ENCODE peak calls at places on chromosomes 7 and 10, in six cellular contexts. X is GM10248, Y is pancreas, L is cardiac muscle cell, K is endothelial cell, C is B cell. E is an unnamed sample.

GRCh38 chr10:132939957-132940790 is 2.2 kb downstream of the CFAP46 start:
- DNase-seq in X (peak), Y (peak), L (peak), K (peak), C (peak), E (peak)

GRCh38 chr7:25448301-25448700 is 220.0 kb upstream of the NPVF start:
- DNase-seq in X (no peak), Y (no peak), L (no peak), K (no peak), C (no peak), E (no peak)

GRCh38 chr7:66442385-66442784 is 186.3 kb upstream of the KCTD7 start:
- DNase-seq in X (no peak), Y (no peak), L (no peak), K (no peak), C (no peak), E (no peak)

GRCh38 chr7:45132708-45133320 is 21.3 kb upstream of the TBRG4 start:
- DNase-seq in X (no peak), Y (no peak), L (no peak), K (no peak), C (no peak), E (no peak)

GRCh38 chr10:78190051-78190450 is 156.4 kb downstream of the RPS24 start:
- DNase-seq in X (no peak), Y (no peak), L (no peak), K (no peak), C (no peak), E (no peak)

GRCh38 chr7:25720427-25720826 is 431.6 kb upstream of the NFE2L3 start:
- DNase-seq in X (no peak), Y (no peak), L (peak), K (no peak), C (no peak), E (no peak)

GRCh38 chr7:101772508-101773306 is 44.7 kb upstream of the CUX1 start:
- DNase-seq in X (no peak), Y (no peak), L (no peak), K (no peak), C (no peak), E (no peak)

GRCh38 chr7:122299935-122300606 is 4.5 kb downstream of the FEZF1 start:
- DNase-seq in X (no peak), Y (no peak), L (no peak), K (no peak), C (no peak), E (no peak)

GRCh38 chr7:99210265-99210970 is 2.5 kb upstream of the KPNA7 start:
- DNase-seq in X (no peak), Y (peak), L (peak), K (no peak), C (no peak), E (no peak)

GRCh38 chr10:24349379-24350110 is 140.6 kb downstream of the KIAA1217 start:
- DNase-seq in X (no peak), Y (no peak), L (peak), K (no peak), C (no peak), E (no peak)

GRCh38 chr7:27073066-27073465 is 22.7 kb downstream of the HOXA1 start:
- DNase-seq in X (no peak), Y (no peak), L (no peak), K (no peak), C (no peak), E (no peak)

GRCh38 chr10:128854965-128855364 is 612.1 kb upstream of the MGMT start:
- DNase-seq in X (no peak), Y (peak), L (peak), K (no peak), C (no peak), E (no peak)

GRCh38 chr7:128862571-128863432 is at the start of gene ATP6V1F:
- DNase-seq in X (peak), Y (peak), L (peak), K (peak), C (peak), E (peak)

GRCh38 chr7:34081931-34082330 is 176.6 kb downstream of the BMPER start:
- DNase-seq in X (no peak), Y (no peak), L (no peak), K (no peak), C (no peak), E (no peak)

GRCh38 chr7:5425507-5426225 is 2.0 kb upstream of the TNRC18 start:
- DNase-seq in X (no peak), Y (peak), L (peak), K (peak), C (no peak), E (no peak)

DNA sequence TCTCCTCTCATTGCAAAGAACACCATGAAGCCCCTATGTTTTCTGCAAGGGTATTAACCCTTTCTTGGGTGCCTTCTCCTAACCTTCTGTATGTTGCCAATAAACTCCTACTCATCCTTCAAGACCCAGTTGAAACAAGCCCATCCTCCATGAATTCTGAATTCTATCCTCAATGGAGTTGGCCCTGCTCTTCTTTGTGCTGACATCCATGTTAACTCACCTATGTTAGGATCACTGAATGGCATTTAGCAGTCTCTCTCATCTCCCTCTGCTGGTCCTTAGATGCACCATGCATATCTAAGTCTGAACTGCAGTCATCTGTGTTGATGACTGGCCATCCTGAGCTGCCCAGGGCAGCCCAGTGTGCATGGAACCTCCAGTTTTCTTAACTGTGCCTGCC is 129.8 kb downstream of the BUB3 start:
- DNase-seq in X (no peak), Y (no peak), L (no peak), K (no peak), C (no peak), E (no peak)
- TF ChIP-seq CTCF in X (peak), Y (no peak), L (no peak), K (no peak), C (no peak), E (no peak)

GRCh38 chr10:66457629-66458028 is 468.2 kb upstream of the LRRTM3 start:
- DNase-seq in X (no peak), Y (no peak), L (no peak), K (no peak), C (no peak), E (no peak)

DNA sequence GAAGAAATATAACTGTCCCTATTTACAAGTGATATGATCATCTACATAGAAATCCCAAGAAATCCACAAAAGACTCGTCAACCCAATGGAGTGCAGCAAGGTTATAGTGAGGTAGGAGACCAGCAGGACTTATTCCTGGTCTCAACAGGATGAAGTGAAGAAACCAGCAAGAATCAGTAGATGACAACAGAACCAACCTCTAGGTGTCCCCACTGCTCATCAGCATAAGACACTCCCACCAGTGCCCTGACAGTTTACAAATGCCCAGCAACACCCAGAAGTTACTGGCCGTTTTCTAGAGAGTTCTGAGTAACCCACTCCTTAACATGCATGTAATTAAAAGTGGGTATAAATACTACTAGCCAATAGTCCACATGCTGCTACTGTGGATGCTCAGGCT is 470.5 kb upstream of the LRRTM3 start:
- DNase-seq in X (no peak), Y (no peak), L (no peak), K (no peak), C (no peak), E (no peak)
- TF ChIP-seq CTCF in X (no peak), Y (no peak), L (no peak), K (no peak), C (no peak), E (no peak)

GRCh38 chr7:107686816-107687387 is 26.3 kb downstream of the SLC26A4 start:
- DNase-seq in X (no peak), Y (no peak), L (no peak), K (no peak), C (no peak), E (no peak)

GRCh38 chr7:107684947-107685463 is 24.4 kb downstream of the SLC26A4 start:
- DNase-seq in X (no peak), Y (no peak), L (no peak), K (no peak), C (no peak), E (no peak)

GRCh38 chr7:107690084-107690483 is 29.5 kb downstream of the SLC26A4 start:
- DNase-seq in X (no peak), Y (no peak), L (no peak), K (no peak), C (no peak), E (no peak)

GRCh38 chr7:107689553-107689952 is 28.9 kb downstream of the SLC26A4 start:
- DNase-seq in X (no peak), Y (no peak), L (no peak), K (no peak), C (no peak), E (no peak)

DNA sequence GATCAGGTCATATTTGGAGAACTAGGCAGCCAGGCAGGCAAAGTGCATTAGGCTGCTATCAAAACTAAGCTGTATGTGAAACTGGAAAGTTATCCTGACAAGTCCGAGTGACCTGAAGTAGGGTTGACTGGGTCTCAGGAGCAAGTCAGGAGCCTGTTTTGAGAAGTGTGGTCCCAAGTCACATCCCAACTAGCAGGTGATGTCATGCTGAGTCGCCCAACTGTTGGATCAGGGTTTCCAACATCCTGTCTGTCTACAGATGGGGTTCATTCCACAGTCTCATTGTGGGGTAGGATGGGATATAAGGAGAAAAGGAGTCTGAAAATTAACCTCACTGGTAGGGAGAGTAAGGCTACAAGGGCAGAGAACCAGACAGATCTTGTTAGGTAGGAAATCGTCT is 27.0 kb downstream of the SLC26A4 start:
- DNase-seq in X (no peak), Y (no peak), L (no peak), K (no peak), C (no peak), E (no peak)
- TF ChIP-seq CTCF in X (no peak), Y (no peak), L (no peak), K (no peak), C (no peak), E (no peak)

GRCh38 chr7:137313196-137313595 is 30.3 kb downstream of the PTN start:
- DNase-seq in X (no peak), Y (no peak), L (no peak), K (no peak), C (no peak), E (no peak)

DNA sequence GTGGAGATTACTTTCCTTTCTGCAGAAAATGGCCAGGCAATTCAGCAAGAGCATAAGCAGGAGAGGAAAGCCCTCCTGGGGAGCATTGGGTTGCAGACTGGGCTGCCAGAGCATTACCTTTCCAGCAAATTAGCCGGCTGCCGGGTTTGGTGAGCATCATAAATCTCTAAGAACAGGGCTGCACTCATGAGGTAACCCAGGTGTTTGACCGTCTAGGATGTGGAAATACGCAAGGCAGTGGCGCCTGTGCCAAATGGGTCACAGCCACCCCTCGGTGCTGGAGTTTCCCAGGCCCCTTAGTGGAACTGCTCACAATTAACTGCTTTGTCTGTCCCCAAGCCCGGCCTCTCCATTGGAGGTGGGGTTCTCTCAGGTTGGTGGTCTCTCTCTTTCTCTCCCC is 26.9 kb downstream of the PTN start:
- DNase-seq in X (no peak), Y (no peak), L (no peak), K (no peak), C (no peak), E (no peak)
- TF ChIP-seq CTCF in X (no peak), Y (no peak), L (no peak), K (no peak), C (no peak), E (no peak)

E was measured in GM13977.